ENCODE peak calls at places on chromosome 1, in four cellular contexts. One of them, this sample, is unnamed.

GRCh38 chr1:245016700-245017099 is 138.1 kb upstream of the KIF26B start:
- DNase-seq in A673: no peak
- DNase-seq in NCI-H1105 treated with DMSO at 0.1 percent for 48 hours: peak; percentile 12
- DNase-seq in right lobe of liver: no peak
- DNase-seq in this sample: no peak

GRCh38 chr1:166069390-166069789 is 97.4 kb downstream of the FAM78B start:
- DNase-seq in NCI-H1105 treated with DMSO at 0.1 percent for 48 hours: no peak
- DNase-seq in right lobe of liver: no peak
- DNase-seq in A673: peak; percentile 42
- DNase-seq in this sample: no peak

GRCh38 chr1:17768651-17769241 is 13.6 kb downstream of the ACTL8 start:
- DNase-seq in NCI-H1105 treated with DMSO at 0.1 percent for 48 hours: no peak
- DNase-seq in right lobe of liver: no peak
- DNase-seq in A673: no peak
- DNase-seq in this sample: no peak

GRCh38 chr1:90833497-90834087 is 116.5 kb upstream of the BARHL2 start:
- DNase-seq in NCI-H1105 treated with DMSO at 0.1 percent for 48 hours: no peak
- DNase-seq in A673: no peak
- DNase-seq in right lobe of liver: no peak
- DNase-seq in this sample: no peak

GRCh38 chr1:162847839-162848453 is 13.0 kb downstream of the CCDC190 start:
- DNase-seq in right lobe of liver: peak; percentile 80
- DNase-seq in A673: peak; percentile 89
- DNase-seq in NCI-H1105 treated with DMSO at 0.1 percent for 48 hours: peak; percentile 58
- DNase-seq in this sample: peak; percentile 69

GRCh38 chr1:207140536-207140935 is 36.5 kb downstream of the C4BPA start:
- DNase-seq in right lobe of liver: no peak
- DNase-seq in A673: no peak
- DNase-seq in NCI-H1105 treated with DMSO at 0.1 percent for 48 hours: no peak
- DNase-seq in this sample: no peak

GRCh38 chr1:216614011-216614934 is 109.0 kb downstream of the ESRRG start:
- DNase-seq in A673: no peak
- DNase-seq in right lobe of liver: no peak
- DNase-seq in NCI-H1105 treated with DMSO at 0.1 percent for 48 hours: no peak
- DNase-seq in this sample: no peak

GRCh38 chr1:118113261-118113660 is 71.8 kb downstream of the SPAG17 start:
- DNase-seq in A673: no peak
- DNase-seq in right lobe of liver: no peak
- DNase-seq in NCI-H1105 treated with DMSO at 0.1 percent for 48 hours: no peak
- DNase-seq in this sample: no peak

GRCh38 chr1:209576798-209577197 is 6.7 kb upstream of the CAMK1G start:
- DNase-seq in A673: peak; percentile 90
- DNase-seq in NCI-H1105 treated with DMSO at 0.1 percent for 48 hours: peak; percentile 37
- DNase-seq in right lobe of liver: peak; percentile 86
- DNase-seq in this sample: peak; percentile 81

GRCh38 chr1:1001631-1002300 is 1.9 kb upstream of the HES4 start:
- DNase-seq in NCI-H1105 treated with DMSO at 0.1 percent for 48 hours: peak; percentile 28
- DNase-seq in A673: peak; percentile 78
- DNase-seq in right lobe of liver: peak; percentile 81
- DNase-seq in this sample: peak; percentile 77

GRCh38 chr1:169109561-169110134 is 3.2 kb downstream of the ATP1B1 start:
- DNase-seq in A673: peak; percentile 57
- DNase-seq in NCI-H1105 treated with DMSO at 0.1 percent for 48 hours: no peak
- DNase-seq in right lobe of liver: peak; percentile 89
- DNase-seq in this sample: peak; percentile 87

GRCh38 chr1:1917995-1918900 is 831 bp downstream of the TMEM52 start:
- DNase-seq in NCI-H1105 treated with DMSO at 0.1 percent for 48 hours: no peak
- DNase-seq in A673: no peak
- DNase-seq in right lobe of liver: peak; percentile 57
- DNase-seq in this sample: peak; percentile 55

This sample was measured in left lobe of liver.